ENCODE peak calls at places on chromosomes 12 and 14, in ten cellular contexts. X, Q, I, J, P, E, H, C, M and B are unnamed samples.

GRCh38 chr12:51393676-51394545 is 2.7 kb upstream of the GALNT6 start:
- DNase-seq in X (no peak), Q (no peak), I (no peak), J (no peak), P (peak; percentile 42), E (peak; percentile 95), H (no peak), C (no peak), M (peak; percentile 59), B (no peak)

GRCh38 chr12:78674311-78675085 is 190.1 kb upstream of the SYT1 start:
- DNase-seq in X (no peak), Q (no peak), I (no peak), J (no peak), P (no peak), E (peak; percentile 44), H (no peak), C (no peak), M (no peak), B (no peak)

GRCh38 chr12:93683410-93683809 is 6.2 kb downstream of the CRADD start:
- DNase-seq in X (peak; percentile 20), Q (no peak), I (no peak), J (no peak), P (no peak), E (no peak), H (no peak), C (no peak), M (no peak), B (no peak)

GRCh38 chr14:104724981-104725771 is 1.1 kb downstream of the ADSS1 start:
- DNase-seq in X (no peak), Q (peak; percentile 48), I (peak; percentile 58), J (peak; percentile 70), P (no peak), E (no peak), H (peak; percentile 91), C (no peak), M (no peak), B (no peak)

GRCh38 chr14:81137316-81137715 is 83.4 kb downstream of the GTF2A1 start:
- DNase-seq in X (no peak), Q (no peak), I (no peak), J (no peak), P (peak; percentile 74), E (peak; percentile 80), H (no peak), C (no peak), M (no peak), B (no peak)

GRCh38 chr14:29521526-29522137 is 406.0 kb downstream of the PRKD1 start:
- DNase-seq in X (peak; percentile 58), Q (no peak), I (no peak), J (no peak), P (no peak), E (peak; percentile 2), H (no peak), C (no peak), M (no peak), B (no peak)

GRCh38 chr12:95605875-95606274 is 54.6 kb upstream of the USP44 start:
- DNase-seq in X (no peak), Q (no peak), I (no peak), J (no peak), P (no peak), E (peak; percentile 41), H (no peak), C (no peak), M (no peak), B (no peak)

GRCh38 chr14:58099682-58100081 is 52.3 kb downstream of the ARMH4 start:
- DNase-seq in X (no peak), Q (no peak), I (no peak), J (no peak), P (no peak), E (no peak), H (no peak), C (no peak), M (no peak), B (no peak)

GRCh38 chr12:97169922-97170321 is 262.9 kb downstream of the NEDD1 start:
- DNase-seq in X (no peak), Q (no peak), I (no peak), J (no peak), P (no peak), E (no peak), H (no peak), C (no peak), M (no peak), B (no peak)

GRCh38 chr12:46372131-46372851 is at the start of gene SLC38A2:
- DNase-seq in X (peak; percentile 95), Q (peak; percentile 98), I (peak; percentile 98), J (peak; percentile 99), P (peak; percentile 91), E (peak; percentile 89), H (peak; percentile 99), C (peak; percentile 100), M (no peak), B (peak; percentile 98)

GRCh38 chr14:55126932-55127490 is 2.0 kb upstream of the LGALS3 start:
- DNase-seq in X (no peak), Q (no peak), I (no peak), J (no peak), P (no peak), E (no peak), H (no peak), C (no peak), M (no peak), B (no peak)

GRCh38 chr12:28331130-28331529 is 140.9 kb downstream of the CCDC91 start:
- DNase-seq in X (no peak), Q (no peak), I (no peak), J (no peak), P (no peak), E (peak; percentile 32), H (no peak), C (no peak), M (no peak), B (no peak)

GRCh38 chr12:49342914-49343731 is 3.6 kb upstream of the DNAJC22 start:
- DNase-seq in X (peak; percentile 33), Q (no peak), I (no peak), J (no peak), P (no peak), E (no peak), H (no peak), C (no peak), M (no peak), B (no peak)

GRCh38 chr14:105993814-105994213 is 467.4 kb downstream of the TMEM121 start:
- DNase-seq in X (no peak), Q (no peak), I (no peak), J (no peak), P (no peak), E (no peak), H (no peak), C (no peak), M (no peak), B (no peak)

DNA sequence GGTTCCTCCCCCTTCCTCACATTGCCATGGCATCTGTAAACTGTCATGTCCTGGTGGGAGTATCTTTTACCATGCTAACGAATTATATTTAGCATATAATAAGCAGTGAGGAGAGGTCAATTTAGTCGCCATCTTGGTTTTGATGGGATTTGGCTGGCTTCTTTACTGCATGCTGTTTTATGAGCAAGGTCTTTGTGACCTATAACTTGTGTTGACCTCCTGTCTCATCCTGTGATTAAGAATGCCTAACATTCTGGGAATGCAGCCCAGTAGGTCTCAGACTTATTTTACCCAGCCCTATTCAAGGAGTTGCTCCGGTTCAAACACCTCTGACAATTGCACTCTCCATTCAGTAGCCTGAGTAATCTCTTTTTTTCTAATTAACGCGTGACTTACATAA is 2.1 kb upstream of the EIF4B start:
- DNase-seq in X (no peak), Q (no peak), I (no peak), J (no peak), P (no peak), E (peak; percentile 24), H (no peak), C (no peak), M (no peak), B (no peak)
- H3K27ac ChIP-seq in X (no peak overlapping the region), Q (no peak overlapping the region), I (no peak overlapping the region), J (no peak overlapping the region), P (no peak overlapping the region), E (no peak overlapping the region), H (no peak overlapping the region), C (no peak overlapping the region), M (no peak overlapping the region), B (no peak overlapping the region)

GRCh38 chr12:25740617-25741016 is 187.5 kb upstream of the LMNTD1 start:
- DNase-seq in X (no peak), Q (no peak), I (no peak), J (no peak), P (no peak), E (no peak), H (no peak), C (no peak), M (no peak), B (no peak)
- TF ChIP-seq CTCF in X (no peak), Q (no peak), I (no peak), J (no peak), P (no peak), E (no peak), H (no peak), C (no peak), M (no peak), B (no peak)

DNA sequence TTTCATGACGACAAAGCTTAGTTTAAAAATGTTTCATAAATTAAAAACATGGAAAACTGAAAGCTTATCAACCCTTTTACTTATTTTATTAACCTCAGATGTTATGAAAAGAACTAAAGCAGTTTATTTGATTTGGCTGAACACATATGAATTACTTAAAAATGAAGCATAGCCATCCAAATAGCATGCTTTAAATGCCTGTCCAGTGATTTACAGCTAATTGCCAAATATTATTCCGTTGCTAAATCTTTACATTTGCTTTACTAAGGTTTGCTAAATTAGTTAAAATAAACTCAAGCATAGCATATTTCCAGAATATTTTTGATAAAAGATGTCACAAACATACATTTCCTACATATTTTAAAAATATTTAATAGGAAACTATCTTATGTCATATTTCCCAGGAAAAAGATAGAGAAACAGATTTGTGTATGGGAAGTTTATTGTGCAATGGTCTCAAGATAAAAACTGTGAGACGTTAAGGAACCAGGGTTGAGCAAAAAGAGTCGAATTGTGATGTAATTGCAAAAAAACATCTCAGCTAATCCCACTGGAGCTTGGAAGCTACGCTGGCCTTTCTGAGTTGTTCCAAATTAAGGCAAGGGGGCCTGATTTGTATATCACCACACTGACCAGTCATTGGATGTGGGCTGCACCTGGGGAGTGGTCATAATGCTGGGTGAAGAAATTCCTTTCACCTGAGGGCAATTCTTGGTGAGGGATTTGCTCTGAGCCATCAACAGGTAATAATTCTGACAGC is 25.7 kb downstream of the GPR135 start:
- DNase-seq in X (no peak), Q (no peak), I (no peak), J (no peak), P (no peak), E (peak; percentile 62), H (no peak), C (no peak), M (no peak), B (no peak)
- H3K27ac ChIP-seq in X (no peak overlapping the region), Q (no peak overlapping the region), I (peak overlapping the region; percentile 63), J (peak overlapping the region; percentile 62), P (no peak overlapping the region), E (peak overlapping the region; percentile 26), H (no peak overlapping the region), C (no peak overlapping the region), M (no peak overlapping the region), B (peak overlapping the region; percentile 63)

DNA sequence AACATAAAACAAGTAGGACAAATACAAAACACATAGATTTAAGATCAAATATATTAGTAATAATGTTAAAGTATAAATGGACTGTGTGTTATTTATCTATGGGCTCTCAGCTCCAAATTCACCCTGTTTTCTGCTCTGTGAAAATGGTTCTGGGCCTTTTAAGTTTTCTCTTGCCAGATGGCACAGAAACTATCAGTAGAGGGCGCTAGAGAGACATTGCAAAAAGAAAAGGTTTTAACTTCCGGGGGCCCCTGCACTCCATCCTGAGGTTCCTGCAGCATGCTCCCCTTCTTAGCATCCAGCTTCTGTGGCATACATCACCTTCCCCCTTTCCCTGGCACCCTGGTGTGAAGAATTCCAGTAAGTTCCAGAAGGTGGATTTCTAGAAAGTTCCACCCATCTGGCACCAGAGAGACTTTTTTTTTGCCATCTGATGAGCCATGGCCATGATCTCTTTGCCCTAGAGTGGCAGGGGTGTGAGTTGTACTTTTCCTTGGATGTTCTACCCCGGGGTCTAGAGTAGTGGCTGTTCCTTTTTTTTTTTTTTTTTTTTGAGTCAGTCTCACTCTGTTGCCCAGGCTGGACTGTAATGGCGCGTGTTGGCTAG is 29.3 kb downstream of the ZCRB1 start:
- DNase-seq in X (no peak), Q (no peak), I (no peak), J (no peak), P (no peak), E (no peak), H (no peak), C (no peak), M (no peak), B (no peak)
- TF ChIP-seq CTCF in X (peak; percentile 30), Q (no peak), I (no peak), J (no peak), P (peak; percentile 28), E (peak; percentile 27), H (no peak), C (peak; percentile 14), M (peak; percentile 34), B (no peak)